ENCODE peak calls at places on chromosomes 1 and 21, in ten cellular contexts. One of them, this sample, is unnamed.
A peak's percentile ranks its signal among the peaks of the same experiment; 100 is the strongest.

GRCh38 chr1:143661418-143662120 is 310.2 kb downstream of the FAM72C start:
- DNase-seq in T-helper 9 cell: no peak
- DNase-seq in cardiac muscle cell: no peak
- DNase-seq in hypothalamus: no peak
- DNase-seq in EL: no peak
- DNase-seq in left ventricle myocardium superior: no peak
- DNase-seq in stimulated activated CD4-positive, alpha-beta T cell treated with anti-CD3 and anti-CD28 coated beads, Interleukin-1b, Interleukin-23, amount 100 ng/mL, for 4 hours: no peak
- DNase-seq in NCI-H187: no peak
- DNase-seq in C1 segment of cervical spinal cord: no peak
- DNase-seq in HFFc6: no peak
- DNase-seq in this sample: no peak

GRCh38 chr21:42550817-42551216 is 37.2 kb downstream of the SLC37A1 start:
- DNase-seq in stimulated activated CD4-positive, alpha-beta T cell treated with anti-CD3 and anti-CD28 coated beads, Interleukin-1b, Interleukin-23, amount 100 ng/mL, for 4 hours: no peak
- DNase-seq in T-helper 9 cell: no peak
- DNase-seq in EL: no peak
- DNase-seq in left ventricle myocardium superior: no peak
- DNase-seq in C1 segment of cervical spinal cord: no peak
- DNase-seq in NCI-H187: no peak
- DNase-seq in cardiac muscle cell: no peak
- DNase-seq in HFFc6: no peak
- DNase-seq in hypothalamus: no peak
- DNase-seq in this sample: no peak

GRCh38 chr1:62436466-62437272 is at the start of gene USP1:
- DNase-seq in stimulated activated CD4-positive, alpha-beta T cell treated with anti-CD3 and anti-CD28 coated beads, Interleukin-1b, Interleukin-23, amount 100 ng/mL, for 4 hours: peak; percentile 90
- DNase-seq in HFFc6: peak; percentile 100
- DNase-seq in NCI-H187: peak; percentile 84
- DNase-seq in hypothalamus: peak; percentile 91
- DNase-seq in C1 segment of cervical spinal cord: peak; percentile 90
- DNase-seq in EL: peak; percentile 100
- DNase-seq in cardiac muscle cell: peak; percentile 99
- DNase-seq in left ventricle myocardium superior: peak; percentile 96
- DNase-seq in T-helper 9 cell: peak; percentile 95
- DNase-seq in this sample: peak; percentile 99

GRCh38 chr21:26469789-26470188 is 103.3 kb downstream of the CYYR1 start:
- DNase-seq in EL: peak; percentile 65
- DNase-seq in cardiac muscle cell: no peak
- DNase-seq in C1 segment of cervical spinal cord: no peak
- DNase-seq in hypothalamus: no peak
- DNase-seq in left ventricle myocardium superior: no peak
- DNase-seq in T-helper 9 cell: no peak
- DNase-seq in HFFc6: peak; percentile 58
- DNase-seq in stimulated activated CD4-positive, alpha-beta T cell treated with anti-CD3 and anti-CD28 coated beads, Interleukin-1b, Interleukin-23, amount 100 ng/mL, for 4 hours: no peak
- DNase-seq in NCI-H187: no peak
- DNase-seq in this sample: no peak

GRCh38 chr1:156226782-156227181 is 14.0 kb downstream of the PMF1 start:
- DNase-seq in hypothalamus: no peak
- DNase-seq in T-helper 9 cell: no peak
- DNase-seq in HFFc6: no peak
- DNase-seq in stimulated activated CD4-positive, alpha-beta T cell treated with anti-CD3 and anti-CD28 coated beads, Interleukin-1b, Interleukin-23, amount 100 ng/mL, for 4 hours: no peak
- DNase-seq in NCI-H187: no peak
- DNase-seq in C1 segment of cervical spinal cord: no peak
- DNase-seq in EL: no peak
- DNase-seq in left ventricle myocardium superior: peak; percentile 2
- DNase-seq in cardiac muscle cell: no peak
- DNase-seq in this sample: no peak

GRCh38 chr1:72282690-72283203 is 408 bp upstream of the NEGR1 start:
- DNase-seq in stimulated activated CD4-positive, alpha-beta T cell treated with anti-CD3 and anti-CD28 coated beads, Interleukin-1b, Interleukin-23, amount 100 ng/mL, for 4 hours: no peak
- DNase-seq in NCI-H187: peak; percentile 58
- DNase-seq in HFFc6: peak; percentile 95
- DNase-seq in cardiac muscle cell: peak; percentile 90
- DNase-seq in left ventricle myocardium superior: peak; percentile 94
- DNase-seq in C1 segment of cervical spinal cord: peak; percentile 38
- DNase-seq in EL: peak; percentile 97
- DNase-seq in T-helper 9 cell: peak; percentile 29
- DNase-seq in hypothalamus: peak; percentile 40
- DNase-seq in this sample: peak; percentile 88

GRCh38 chr1:97730271-97730670 is 190.6 kb downstream of the DPYD start:
- DNase-seq in T-helper 9 cell: no peak
- DNase-seq in left ventricle myocardium superior: no peak
- DNase-seq in NCI-H187: no peak
- DNase-seq in stimulated activated CD4-positive, alpha-beta T cell treated with anti-CD3 and anti-CD28 coated beads, Interleukin-1b, Interleukin-23, amount 100 ng/mL, for 4 hours: no peak
- DNase-seq in HFFc6: no peak
- DNase-seq in EL: no peak
- DNase-seq in hypothalamus: no peak
- DNase-seq in cardiac muscle cell: no peak
- DNase-seq in C1 segment of cervical spinal cord: no peak
- DNase-seq in this sample: no peak

GRCh38 chr1:7975212-7975865 is 13.8 kb downstream of the PARK7 start:
- DNase-seq in cardiac muscle cell: peak; percentile 83
- DNase-seq in left ventricle myocardium superior: peak; percentile 75
- DNase-seq in NCI-H187: peak; percentile 26
- DNase-seq in stimulated activated CD4-positive, alpha-beta T cell treated with anti-CD3 and anti-CD28 coated beads, Interleukin-1b, Interleukin-23, amount 100 ng/mL, for 4 hours: no peak
- DNase-seq in EL: peak; percentile 78
- DNase-seq in T-helper 9 cell: no peak
- DNase-seq in C1 segment of cervical spinal cord: no peak
- DNase-seq in hypothalamus: no peak
- DNase-seq in HFFc6: peak; percentile 77
- DNase-seq in this sample: peak; percentile 45

GRCh38 chr1:27044613-27045091 is 32.0 kb upstream of the TENT5B start:
- DNase-seq in hypothalamus: peak; percentile 73
- DNase-seq in cardiac muscle cell: peak; percentile 90
- DNase-seq in C1 segment of cervical spinal cord: peak; percentile 3
- DNase-seq in HFFc6: peak; percentile 66
- DNase-seq in EL: peak; percentile 80
- DNase-seq in NCI-H187: peak; percentile 54
- DNase-seq in T-helper 9 cell: peak; percentile 97
- DNase-seq in stimulated activated CD4-positive, alpha-beta T cell treated with anti-CD3 and anti-CD28 coated beads, Interleukin-1b, Interleukin-23, amount 100 ng/mL, for 4 hours: peak; percentile 94
- DNase-seq in left ventricle myocardium superior: peak; percentile 94
- DNase-seq in this sample: peak; percentile 72

GRCh38 chr1:227729144-227729880 is 5.8 kb downstream of the JMJD4 start:
- DNase-seq in left ventricle myocardium superior: peak; percentile 33
- DNase-seq in hypothalamus: no peak
- DNase-seq in NCI-H187: no peak
- DNase-seq in HFFc6: no peak
- DNase-seq in T-helper 9 cell: no peak
- DNase-seq in C1 segment of cervical spinal cord: no peak
- DNase-seq in EL: no peak
- DNase-seq in cardiac muscle cell: peak; percentile 23
- DNase-seq in stimulated activated CD4-positive, alpha-beta T cell treated with anti-CD3 and anti-CD28 coated beads, Interleukin-1b, Interleukin-23, amount 100 ng/mL, for 4 hours: no peak
- DNase-seq in this sample: no peak

GRCh38 chr1:219952361-219952760 is 24.0 kb upstream of the SLC30A10 start:
- DNase-seq in NCI-H187: no peak
- DNase-seq in T-helper 9 cell: no peak
- DNase-seq in cardiac muscle cell: no peak
- DNase-seq in EL: no peak
- DNase-seq in left ventricle myocardium superior: no peak
- DNase-seq in C1 segment of cervical spinal cord: no peak
- DNase-seq in HFFc6: no peak
- DNase-seq in stimulated activated CD4-positive, alpha-beta T cell treated with anti-CD3 and anti-CD28 coated beads, Interleukin-1b, Interleukin-23, amount 100 ng/mL, for 4 hours: no peak
- DNase-seq in hypothalamus: no peak
- DNase-seq in this sample: no peak

GRCh38 chr1:215793210-215793609 is 226.1 kb downstream of the KCTD3 start:
- DNase-seq in left ventricle myocardium superior: no peak
- DNase-seq in HFFc6: peak; percentile 94
- DNase-seq in cardiac muscle cell: no peak
- DNase-seq in stimulated activated CD4-positive, alpha-beta T cell treated with anti-CD3 and anti-CD28 coated beads, Interleukin-1b, Interleukin-23, amount 100 ng/mL, for 4 hours: no peak
- DNase-seq in T-helper 9 cell: no peak
- DNase-seq in C1 segment of cervical spinal cord: no peak
- DNase-seq in NCI-H187: no peak
- DNase-seq in EL: peak; percentile 86
- DNase-seq in hypothalamus: no peak
- DNase-seq in this sample: no peak

GRCh38 chr1:35931424-35932157 is 686 bp downstream of the AGO3 start:
- DNase-seq in hypothalamus: no peak
- DNase-seq in C1 segment of cervical spinal cord: no peak
- DNase-seq in NCI-H187: peak; percentile 54
- DNase-seq in EL: peak; percentile 20
- DNase-seq in cardiac muscle cell: peak; percentile 45
- DNase-seq in left ventricle myocardium superior: peak; percentile 57
- DNase-seq in T-helper 9 cell: no peak
- DNase-seq in stimulated activated CD4-positive, alpha-beta T cell treated with anti-CD3 and anti-CD28 coated beads, Interleukin-1b, Interleukin-23, amount 100 ng/mL, for 4 hours: no peak
- DNase-seq in HFFc6: no peak
- DNase-seq in this sample: no peak

GRCh38 chr1:89598450-89599331 is 34.2 kb upstream of the LRRC8C start:
- DNase-seq in C1 segment of cervical spinal cord: no peak
- DNase-seq in EL: peak; percentile 36
- DNase-seq in stimulated activated CD4-positive, alpha-beta T cell treated with anti-CD3 and anti-CD28 coated beads, Interleukin-1b, Interleukin-23, amount 100 ng/mL, for 4 hours: no peak
- DNase-seq in T-helper 9 cell: no peak
- DNase-seq in left ventricle myocardium superior: no peak
- DNase-seq in hypothalamus: no peak
- DNase-seq in cardiac muscle cell: peak; percentile 29
- DNase-seq in HFFc6: peak; percentile 30
- DNase-seq in NCI-H187: no peak
- DNase-seq in this sample: no peak

GRCh38 chr1:31595836-31596736 is 19.8 kb downstream of the TINAGL1 start:
- DNase-seq in left ventricle myocardium superior: no peak
- DNase-seq in stimulated activated CD4-positive, alpha-beta T cell treated with anti-CD3 and anti-CD28 coated beads, Interleukin-1b, Interleukin-23, amount 100 ng/mL, for 4 hours: no peak
- DNase-seq in T-helper 9 cell: no peak
- DNase-seq in EL: no peak
- DNase-seq in C1 segment of cervical spinal cord: no peak
- DNase-seq in cardiac muscle cell: no peak
- DNase-seq in NCI-H187: no peak
- DNase-seq in hypothalamus: no peak
- DNase-seq in HFFc6: no peak
- DNase-seq in this sample: no peak

GRCh38 chr1:193019442-193020026 is 39.6 kb downstream of the UCHL5 start:
- DNase-seq in NCI-H187: peak; percentile 4
- DNase-seq in stimulated activated CD4-positive, alpha-beta T cell treated with anti-CD3 and anti-CD28 coated beads, Interleukin-1b, Interleukin-23, amount 100 ng/mL, for 4 hours: peak; percentile 1
- DNase-seq in left ventricle myocardium superior: no peak
- DNase-seq in cardiac muscle cell: peak; percentile 66
- DNase-seq in C1 segment of cervical spinal cord: no peak
- DNase-seq in HFFc6: peak; percentile 59
- DNase-seq in hypothalamus: no peak
- DNase-seq in EL: peak; percentile 48
- DNase-seq in T-helper 9 cell: no peak
- DNase-seq in this sample: no peak

GRCh38 chr1:55323760-55324159 is 108.6 kb upstream of the USP24 start:
- DNase-seq in EL: no peak
- DNase-seq in left ventricle myocardium superior: no peak
- DNase-seq in stimulated activated CD4-positive, alpha-beta T cell treated with anti-CD3 and anti-CD28 coated beads, Interleukin-1b, Interleukin-23, amount 100 ng/mL, for 4 hours: no peak
- DNase-seq in HFFc6: no peak
- DNase-seq in cardiac muscle cell: no peak
- DNase-seq in T-helper 9 cell: no peak
- DNase-seq in NCI-H187: no peak
- DNase-seq in hypothalamus: no peak
- DNase-seq in C1 segment of cervical spinal cord: no peak
- DNase-seq in this sample: no peak

GRCh38 chr1:26059906-26060305 is 7.5 kb downstream of the TRIM63 start:
- DNase-seq in T-helper 9 cell: no peak
- DNase-seq in left ventricle myocardium superior: no peak
- DNase-seq in EL: no peak
- DNase-seq in HFFc6: no peak
- DNase-seq in C1 segment of cervical spinal cord: no peak
- DNase-seq in cardiac muscle cell: no peak
- DNase-seq in stimulated activated CD4-positive, alpha-beta T cell treated with anti-CD3 and anti-CD28 coated beads, Interleukin-1b, Interleukin-23, amount 100 ng/mL, for 4 hours: no peak
- DNase-seq in hypothalamus: no peak
- DNase-seq in NCI-H187: no peak
- DNase-seq in this sample: no peak

GRCh38 chr1:2494323-2494693 is 18.2 kb downstream of the PLCH2 start:
- DNase-seq in left ventricle myocardium superior: no peak
- DNase-seq in stimulated activated CD4-positive, alpha-beta T cell treated with anti-CD3 and anti-CD28 coated beads, Interleukin-1b, Interleukin-23, amount 100 ng/mL, for 4 hours: no peak
- DNase-seq in C1 segment of cervical spinal cord: no peak
- DNase-seq in EL: peak; percentile 87
- DNase-seq in NCI-H187: no peak
- DNase-seq in HFFc6: peak; percentile 80
- DNase-seq in hypothalamus: no peak
- DNase-seq in cardiac muscle cell: no peak
- DNase-seq in T-helper 9 cell: no peak
- DNase-seq in this sample: no peak

GRCh38 chr1:61434276-61434675 is 290.7 kb downstream of the TM2D1 start:
- DNase-seq in EL: no peak
- DNase-seq in NCI-H187: no peak
- DNase-seq in cardiac muscle cell: no peak
- DNase-seq in C1 segment of cervical spinal cord: no peak
- DNase-seq in hypothalamus: no peak
- DNase-seq in HFFc6: no peak
- DNase-seq in T-helper 9 cell: no peak
- DNase-seq in left ventricle myocardium superior: no peak
- DNase-seq in stimulated activated CD4-positive, alpha-beta T cell treated with anti-CD3 and anti-CD28 coated beads, Interleukin-1b, Interleukin-23, amount 100 ng/mL, for 4 hours: no peak
- DNase-seq in this sample: no peak

GRCh38 chr1:224054012-224054411 is 59.9 kb upstream of the FBXO28 start:
- DNase-seq in left ventricle myocardium superior: no peak
- DNase-seq in HFFc6: no peak
- DNase-seq in C1 segment of cervical spinal cord: no peak
- DNase-seq in NCI-H187: no peak
- DNase-seq in cardiac muscle cell: no peak
- DNase-seq in stimulated activated CD4-positive, alpha-beta T cell treated with anti-CD3 and anti-CD28 coated beads, Interleukin-1b, Interleukin-23, amount 100 ng/mL, for 4 hours: no peak
- DNase-seq in hypothalamus: no peak
- DNase-seq in EL: no peak
- DNase-seq in T-helper 9 cell: no peak
- DNase-seq in this sample: no peak

This sample was measured in nucleus accumbens.